ENCODE peak calls at places on chromosomes 1 and 21, in six cellular contexts. O is adrenal gland, N is 8988T, B is D341Med, Y is activated B cell treated with CpG ODN at 0.5 μM for 24 hours, C is BJ. S is an unnamed sample.

GRCh38 chr1:178941261-178941689 is 70.4 kb upstream of the ANGPTL1 start:
- DNase-seq in O (no peak), N (no peak), B (no peak), Y (no peak), C (no peak), S (no peak)

GRCh38 chr1:113219377-113219776 is 146.4 kb downstream of the LRIG2 start:
- DNase-seq in O (no peak), N (peak), B (peak), Y (no peak), C (no peak), S (peak)

GRCh38 chr1:19606817-19607706 is 37.0 kb upstream of the NBL1 start:
- DNase-seq in O (no peak), N (no peak), B (no peak), Y (no peak), C (no peak), S (no peak)

GRCh38 chr1:109256971-109257681 is 7.8 kb downstream of the CELSR2 start:
- DNase-seq in O (no peak), N (no peak), B (no peak), Y (no peak), C (no peak), S (no peak)

GRCh38 chr1:109821221-109821669 is 57.5 kb upstream of the EPS8L3 start:
- DNase-seq in O (peak), N (no peak), B (no peak), Y (no peak), C (peak), S (peak)

GRCh38 chr1:145824499-145824842 is 471 bp downstream of the POLR3C start:
- DNase-seq in O (no peak), N (no peak), B (no peak), Y (no peak), C (no peak), S (no peak)

GRCh38 chr21:26331581-26331980 is 161.0 kb upstream of the APP start:
- DNase-seq in O (no peak), N (no peak), B (no peak), Y (no peak), C (no peak), S (no peak)

GRCh38 chr21:45593162-45594022 is 50.1 kb upstream of the PCBP3 start:
- DNase-seq in O (no peak), N (no peak), B (no peak), Y (no peak), C (no peak), S (no peak)

GRCh38 chr1:203520315-203520714 is 26.4 kb downstream of the OPTC start:
- DNase-seq in O (no peak), N (no peak), B (no peak), Y (no peak), C (no peak), S (no peak)

GRCh38 chr21:39904457-39904856 is 37.2 kb downstream of the PCP4 start:
- DNase-seq in O (no peak), N (no peak), B (no peak), Y (no peak), C (no peak), S (no peak)

GRCh38 chr1:173127369-173128307 is 76.9 kb upstream of the TNFSF18 start:
- DNase-seq in O (no peak), N (no peak), B (no peak), Y (no peak), C (no peak), S (no peak)

GRCh38 chr1:146049436-146049835 is 27.9 kb upstream of the HJV start:
- DNase-seq in O (no peak), N (no peak), B (no peak), Y (no peak), C (no peak), S (no peak)

GRCh38 chr1:36693116-36693515 is 210.4 kb upstream of the CSF3R start:
- DNase-seq in O (no peak), N (no peak), B (no peak), Y (no peak), C (no peak), S (no peak)

GRCh38 chr1:152513081-152513480 is 1.2 kb upstream of the CRCT1 start:
- DNase-seq in O (no peak), N (no peak), B (no peak), Y (no peak), C (no peak), S (no peak)

GRCh38 chr1:78627321-78627720 is 7.1 kb downstream of the IFI44L start:
- DNase-seq in O (no peak), N (no peak), B (no peak), Y (no peak), C (no peak), S (no peak)

GRCh38 chr1:9845914-9846313 is 22.1 kb upstream of the CLSTN1 start:
- DNase-seq in O (no peak), N (no peak), B (no peak), Y (no peak), C (no peak), S (no peak)

GRCh38 chr1:51378871-51379270 is 48.5 kb upstream of the TTC39A start:
- DNase-seq in O (no peak), N (no peak), B (no peak), Y (no peak), C (no peak), S (no peak)

GRCh38 chr1:183652547-183653467 is at the start of gene APOBEC4:
- DNase-seq in O (no peak), N (no peak), B (no peak), Y (no peak), C (no peak), S (no peak)

GRCh38 chr1:209884665-209885117 is 53.3 kb upstream of the SYT14 start:
- DNase-seq in O (peak), N (peak), B (no peak), Y (no peak), C (peak), S (peak)

GRCh38 chr1:11062965-11063401 is 3.2 kb upstream of the SRM start:
- DNase-seq in O (no peak), N (no peak), B (no peak), Y (peak), C (no peak), S (no peak)

GRCh38 chr1:28190337-28190979 is 14.0 kb upstream of the PTAFR start:
- DNase-seq in O (no peak), N (no peak), B (no peak), Y (no peak), C (no peak), S (peak)

GRCh38 chr1:60118119-60118518 is 44.5 kb upstream of the C1orf87 start:
- DNase-seq in O (no peak), N (no peak), B (no peak), Y (no peak), C (no peak), S (no peak)

GRCh38 chr1:213041443-213041842 is 9.6 kb upstream of the RPS6KC1 start:
- DNase-seq in O (no peak), N (no peak), B (no peak), Y (no peak), C (no peak), S (no peak)

GRCh38 chr1:201656670-201657032 is 117.7 kb downstream of the NAV1 start:
- DNase-seq in O (no peak), N (no peak), B (no peak), Y (no peak), C (no peak), S (no peak)

GRCh38 chr21:28734522-28735175 is 258.0 kb downstream of the LTN1 start:
- DNase-seq in O (no peak), N (no peak), B (no peak), Y (no peak), C (no peak), S (no peak)

GRCh38 chr1:53362851-53363642 is 35.2 kb upstream of the LRP8 start:
- DNase-seq in O (no peak), N (no peak), B (peak), Y (peak), C (no peak), S (peak)

GRCh38 chr1:153944822-153945117 is 1.7 kb downstream of the DENND4B start:
- DNase-seq in O (no peak), N (no peak), B (no peak), Y (no peak), C (no peak), S (no peak)

GRCh38 chr1:167599839-167600581 is 30.0 kb upstream of the RCSD1 start:
- DNase-seq in O (peak), N (no peak), B (peak), Y (no peak), C (no peak), S (peak)

GRCh38 chr1:112706505-112707216 is at the start of gene RHOC:
- DNase-seq in O (peak), N (peak), B (no peak), Y (no peak), C (no peak), S (peak)

GRCh38 chr1:103525114-103525606 is 339 bp upstream of the RNPC3 start:
- DNase-seq in O (peak), N (no peak), B (peak), Y (peak), C (no peak), S (peak)

GRCh38 chr1:172971241-172971640 is 79.5 kb downstream of the TNFSF18 start:
- DNase-seq in O (no peak), N (no peak), B (no peak), Y (no peak), C (no peak), S (no peak)

S was measured in K562.